ENCODE peak calls at places on chromosomes 5 and 9, in ten cellular contexts. N is heart right ventricle; V is CD4-positive, alpha-beta T cell; Z is astrocyte; J is prostate gland; I is RWPE2; X is kidney; F is H9; H is H1; K is fibroblast of lung. S is an unnamed sample.

GRCh38 chr5:92885950-92886349 is 695.1 kb downstream of the NR2F1-AS1 start:
- DNase-seq in V (no peak), H (peak), J (no peak), Z (no peak), K (no peak), N (no peak), I (no peak), X (no peak), F (peak), S (no peak)

GRCh38 chr9:97504381-97505216 is 3.1 kb downstream of the TMOD1 start:
- DNase-seq in F (no peak), K (peak), X (no peak), I (no peak), H (peak), Z (peak), N (peak), J (no peak), V (no peak), S (no peak)

GRCh38 chr5:119828536-119828935 is 199.2 kb downstream of the FAM170A start:
- DNase-seq in J (no peak), V (no peak), I (no peak), X (no peak), Z (no peak), N (no peak), K (no peak), H (no peak), F (no peak), S (no peak)

GRCh38 chr9:126698756-126699155 is 85.0 kb downstream of the LMX1B start:
- DNase-seq in V (no peak), J (no peak), F (no peak), N (no peak), Z (no peak), K (no peak), H (no peak), I (no peak), X (peak), S (no peak)

GRCh38 chr9:137694962-137695875 is 76.4 kb downstream of the EHMT1 start:
- DNase-seq in K (no peak), X (no peak), V (no peak), Z (no peak), N (peak), J (peak), F (peak), H (peak), I (no peak), S (peak)

GRCh38 chr9:136059851-136060670 is 35.0 kb downstream of the NACC2 start:
- DNase-seq in I (no peak), Z (peak), K (peak), N (no peak), V (no peak), F (no peak), J (no peak), H (no peak), X (peak), S (no peak)

GRCh38 chr5:170097934-170098333 is 7.8 kb upstream of the FOXI1 start:
- DNase-seq in J (no peak), X (no peak), K (no peak), H (no peak), Z (no peak), V (no peak), N (no peak), I (no peak), F (no peak), S (peak)

GRCh38 chr5:41808294-41808693 is 61.9 kb downstream of the OXCT1 start:
- DNase-seq in X (no peak), Z (no peak), K (no peak), H (no peak), J (no peak), I (no peak), V (no peak), F (no peak), N (no peak), S (no peak)

GRCh38 chr5:98424681-98425454 is 348.6 kb upstream of the RGMB start:
- DNase-seq in J (no peak), N (peak), I (no peak), H (no peak), Z (peak), V (no peak), K (peak), X (no peak), F (no peak), S (no peak)

GRCh38 chr5:120476063-120476462 is 12.0 kb downstream of the PRR16 start:
- DNase-seq in H (no peak), Z (no peak), K (peak), J (no peak), X (no peak), I (no peak), F (no peak), N (no peak), V (no peak), S (no peak)

GRCh38 chr5:75048457-75048953 is 3.9 kb downstream of the GCNT4 start:
- DNase-seq in F (no peak), X (no peak), K (peak), Z (peak), V (no peak), H (no peak), I (no peak), N (no peak), J (no peak), S (no peak)

GRCh38 chr9:18611946-18612345 is 138.0 kb downstream of the ADAMTSL1 start:
- DNase-seq in J (no peak), V (no peak), N (no peak), X (no peak), I (no peak), F (no peak), K (no peak), Z (no peak), H (no peak), S (no peak)

GRCh38 chr5:171649002-171649401 is 136.6 kb upstream of the SMIM23 start:
- DNase-seq in Z (no peak), J (no peak), V (no peak), H (no peak), K (no peak), F (no peak), N (no peak), I (no peak), X (no peak), S (no peak)

GRCh38 chr5:81534481-81534840 is 140.5 kb upstream of the ACOT12 start:
- DNase-seq in K (no peak), F (no peak), I (no peak), X (no peak), Z (no peak), V (no peak), N (no peak), H (no peak), J (no peak), S (no peak)

GRCh38 chr9:136686794-136687711 is at the start of gene AGPAT2:
- DNase-seq in Z (peak), H (peak), K (peak), I (no peak), V (peak), F (peak), X (peak), J (peak), N (peak), S (peak)

GRCh38 chr5:65812648-65813047 is 90.6 kb downstream of the NLN start:
- DNase-seq in X (no peak), K (no peak), I (no peak), F (no peak), J (no peak), Z (no peak), V (no peak), H (no peak), N (no peak), S (peak)

GRCh38 chr5:45793638-45794532 is 97.7 kb upstream of the HCN1 start:
- DNase-seq in Z (no peak), X (no peak), F (no peak), H (no peak), N (no peak), J (no peak), V (no peak), K (no peak), I (no peak), S (no peak)

GRCh38 chr5:174307656-174308271 is 262.3 kb downstream of the NSG2 start:
- DNase-seq in X (no peak), V (no peak), I (no peak), N (no peak), K (no peak), H (peak), J (no peak), Z (no peak), F (peak), S (no peak)

GRCh38 chr9:12191630-12192029 is 501.6 kb upstream of the TYRP1 start:
- DNase-seq in N (no peak), Z (no peak), X (peak), F (no peak), I (no peak), K (no peak), J (no peak), H (no peak), V (no peak), S (no peak)

GRCh38 chr5:50711280-50711679 is 44.8 kb downstream of the PARP8 start:
- DNase-seq in K (no peak), N (peak), F (no peak), J (peak), I (no peak), Z (no peak), V (peak), H (no peak), X (no peak), S (peak)

GRCh38 chr5:139443766-139444473 is 4.6 kb upstream of the DNAJC18 start:
- DNase-seq in Z (peak), J (no peak), N (no peak), F (no peak), K (peak), I (no peak), H (no peak), X (no peak), V (no peak), S (no peak)

GRCh38 chr5:178238711-178239592 is 6.3 kb upstream of the PHYKPL start:
- DNase-seq in J (no peak), V (no peak), F (no peak), X (peak), Z (no peak), N (no peak), H (no peak), I (no peak), K (no peak), S (no peak)

GRCh38 chr5:38657020-38657419 is 100.6 kb upstream of the LIFR start:
- DNase-seq in N (no peak), H (no peak), X (no peak), Z (no peak), K (no peak), F (no peak), J (no peak), I (no peak), V (no peak), S (no peak)

GRCh38 chr5:57501414-57502321 is 19.1 kb upstream of the ACTBL2 start:
- DNase-seq in N (peak), Z (no peak), I (no peak), H (no peak), V (no peak), K (no peak), F (no peak), X (no peak), J (no peak), S (no peak)
- H3K27ac ChIP-seq in N (no peak), Z (no peak), I (no peak), H (no peak), V (no peak), K (no peak), F (no peak), X (no peak), J (no peak), S (no peak)

DNA sequence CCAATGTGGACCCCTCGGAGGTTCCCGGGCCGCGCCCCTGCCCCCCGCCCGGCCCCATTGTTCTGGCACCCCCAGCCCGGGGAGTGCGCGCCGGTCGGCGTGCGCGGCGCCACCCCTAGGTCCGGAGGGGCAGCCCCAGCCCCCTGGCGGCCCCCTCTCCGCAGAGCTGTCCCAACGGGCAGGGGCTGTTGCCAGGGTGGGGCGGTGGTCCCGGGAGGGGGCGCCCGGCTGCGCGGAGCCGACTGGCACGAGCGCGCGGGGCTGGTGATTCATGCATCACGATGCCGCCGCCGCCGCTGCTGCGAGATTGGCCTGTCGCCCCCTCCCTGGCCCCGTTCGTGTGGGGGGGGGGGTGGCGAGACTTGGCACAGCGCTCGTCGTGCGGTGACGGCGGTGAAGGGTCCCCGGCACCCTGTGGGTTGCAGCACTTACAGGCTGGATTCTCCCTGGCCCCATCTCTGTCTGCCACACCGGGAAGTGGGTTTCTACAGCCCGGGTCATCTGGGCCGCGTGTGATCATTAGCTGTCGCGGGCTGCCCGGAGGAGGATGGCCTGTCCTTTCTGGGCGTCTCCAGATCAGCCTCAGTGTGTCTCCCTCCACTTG is 756 bp downstream of the NCS1 start:
- DNase-seq in J (no peak), Z (no peak), I (no peak), V (no peak), H (no peak), N (no peak), F (no peak), K (no peak), X (peak), S (no peak)
- TF ChIP-seq CTCF in J (no peak), Z (no peak), I (peak), V (no peak), H (no peak), N (no peak), F (no peak), K (no peak), X (no peak), S (no peak)

DNA sequence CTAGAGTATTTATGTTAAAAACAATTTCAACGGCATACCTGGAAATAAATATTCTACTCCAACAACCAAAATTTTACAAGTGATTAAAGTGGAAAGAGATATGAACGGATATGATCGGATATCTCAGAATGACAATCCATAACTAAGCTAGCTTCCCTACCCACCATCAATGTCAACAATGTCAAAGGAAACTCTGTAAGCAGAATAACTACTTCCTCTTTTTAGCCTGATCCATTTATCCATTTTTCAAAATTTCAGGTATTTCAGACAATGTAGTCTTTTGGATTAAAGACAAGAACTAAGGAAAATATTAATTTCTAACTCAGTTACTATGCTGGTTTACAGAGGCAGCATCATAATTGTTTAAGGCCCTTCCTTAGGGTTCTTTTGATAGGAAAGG is 188.7 kb downstream of the DENND1A start:
- DNase-seq in I (no peak), F (no peak), N (no peak), H (no peak), Z (no peak), V (no peak), X (no peak), K (no peak), J (no peak), S (no peak)
- H3K27ac ChIP-seq in I (no peak), F (no peak), N (peak), H (no peak), Z (no peak), V (no peak), X (no peak), K (no peak), J (no peak), S (no peak)

GRCh38 chr9:108270041-108270440 is 585.7 kb downstream of the ACTL7B start:
- DNase-seq in V (no peak), H (no peak), N (no peak), F (no peak), I (no peak), K (peak), X (no peak), J (no peak), Z (peak), S (no peak)
- TF ChIP-seq CTCF in V (no peak), H (peak), N (no peak), F (no peak), I (peak), K (no peak), X (no peak), J (no peak), Z (no peak), S (no peak)

S was measured in transverse colon.